ENCODE peak calls at places on chromosomes 1 and 21, in four cellular contexts. J, S, R and O are unnamed samples.

GRCh38 chr1:214500349-214501055 is 50.9 kb downstream of the PTPN14 start:
- DNase-seq in J (no peak), S (no peak), R (no peak), O (no peak)

GRCh38 chr1:248144513-248145198 is at the start of gene OR2M5:
- DNase-seq in J (no peak), S (no peak), R (no peak), O (no peak)

GRCh38 chr1:12436817-12437599 is 181.0 kb downstream of the DHRS3 start:
- DNase-seq in J (no peak), S (no peak), R (no peak), O (no peak)

GRCh38 chr1:185360714-185361113 is 43.7 kb upstream of the IVNS1ABP start:
- DNase-seq in J (no peak), S (no peak), R (no peak), O (no peak)

GRCh38 chr1:192485692-192486436 is 89.7 kb upstream of the RGS1 start:
- DNase-seq in J (peak; percentile 47), S (peak; percentile 75), R (no peak), O (no peak)

GRCh38 chr1:169466259-169467230 is 19.2 kb downstream of the SLC19A2 start:
- DNase-seq in J (no peak), S (no peak), R (no peak), O (no peak)

GRCh38 chr1:178490136-178490535 is 6.6 kb downstream of the CLEC20A start:
- DNase-seq in J (no peak), S (no peak), R (no peak), O (no peak)

GRCh38 chr1:171636141-171636540 is 14.1 kb downstream of the MYOCOS start:
- DNase-seq in J (no peak), S (no peak), R (no peak), O (no peak)

GRCh38 chr1:229863651-229864545 is 203.1 kb upstream of the GALNT2 start:
- DNase-seq in J (no peak), S (no peak), R (no peak), O (no peak)

GRCh38 chr21:46021978-46022544 is 40.5 kb downstream of the COL6A1 start:
- DNase-seq in J (no peak), S (peak; percentile 25), R (no peak), O (no peak)
- H3K4me3 ChIP-seq in J (no peak overlapping the region), S (no peak overlapping the region), R (no peak overlapping the region), O (no peak overlapping the region)

DNA sequence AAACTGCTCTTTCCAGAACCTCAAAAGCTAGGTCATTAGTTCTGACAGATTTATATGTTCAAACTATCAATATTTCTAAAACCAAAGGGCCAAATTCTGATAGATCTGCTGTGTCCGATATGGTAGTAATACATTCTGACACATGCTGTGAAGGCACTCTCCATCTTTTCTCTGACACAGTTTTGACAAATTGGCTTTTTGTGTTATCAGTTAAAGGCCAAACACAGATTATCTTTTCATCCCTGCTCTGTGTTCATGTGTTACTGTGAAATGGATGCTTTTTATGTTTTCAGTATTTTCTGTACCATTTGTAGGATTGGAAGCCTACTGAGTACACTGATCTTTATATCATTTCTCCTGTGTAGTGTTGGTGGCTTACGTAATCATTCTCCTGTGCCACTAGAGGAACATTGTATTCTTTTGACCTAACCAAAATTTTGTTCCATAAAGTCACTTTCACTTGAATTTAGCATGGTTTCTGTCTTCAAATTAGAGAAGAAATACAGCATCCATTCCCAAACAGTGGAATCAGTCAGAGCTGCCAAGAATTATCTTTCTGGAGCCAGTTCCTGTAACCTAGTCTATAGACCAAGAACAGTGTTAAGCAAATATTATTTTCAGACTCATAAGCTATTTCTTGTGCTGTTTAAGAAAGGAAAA is 137.2 kb downstream of the ADGRL2 start:
- DNase-seq in J (no peak), S (no peak), R (no peak), O (no peak)
- H3K4me3 ChIP-seq in J (no peak overlapping the region), S (no peak overlapping the region), R (no peak overlapping the region), O (no peak overlapping the region)

GRCh38 chr1:86787626-86788025 is 83.2 kb downstream of the SH3GLB1 start:
- DNase-seq in J (no peak), S (no peak), R (no peak), O (no peak)

DNA sequence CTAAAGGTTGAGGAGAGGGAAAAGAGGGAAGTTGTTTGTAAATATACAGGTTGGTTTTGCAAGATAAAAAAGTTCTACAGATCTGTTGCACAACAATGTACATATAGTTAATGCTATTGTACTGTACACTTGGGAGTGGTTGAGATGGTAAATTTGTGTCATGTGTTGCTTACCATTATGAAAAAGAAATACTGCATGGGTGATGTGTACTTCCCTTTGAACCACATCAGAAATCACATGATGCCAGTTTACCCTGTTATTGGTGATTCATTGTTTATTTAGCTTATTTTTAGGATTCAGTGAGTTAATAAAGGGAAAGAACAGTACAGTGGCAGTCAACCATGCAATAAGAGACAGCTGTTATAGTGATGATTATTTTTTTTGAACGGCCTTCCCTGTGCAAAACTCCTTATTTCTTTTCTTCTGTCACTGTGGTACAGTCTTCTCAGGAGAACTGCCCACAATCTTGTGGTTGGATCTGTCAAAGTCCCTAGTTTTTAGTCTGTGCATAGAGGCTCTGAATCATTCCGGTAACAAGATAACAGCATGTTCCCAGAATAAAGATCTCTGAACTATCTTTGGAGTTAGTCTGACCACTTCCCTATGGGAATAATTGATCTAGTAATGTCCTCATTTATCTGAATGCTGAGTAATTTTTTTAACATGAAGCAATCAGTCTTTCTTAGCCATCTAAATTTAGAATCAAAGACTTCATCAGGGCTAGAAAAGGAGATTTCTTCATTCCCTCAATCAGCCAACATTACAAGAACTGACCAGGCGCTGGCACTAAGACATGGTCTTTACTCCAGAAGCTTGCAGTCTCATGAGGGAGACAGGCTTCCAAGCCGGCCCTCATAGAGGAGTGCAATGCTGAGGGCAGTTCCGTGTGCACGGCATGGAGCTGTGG is 84.2 kb downstream of the SH3GLB1 start:
- DNase-seq in J (peak; percentile 49), S (no peak), R (no peak), O (no peak)
- H3K4me3 ChIP-seq in J (no peak overlapping the region), S (no peak overlapping the region), R (no peak overlapping the region), O (no peak overlapping the region)

DNA sequence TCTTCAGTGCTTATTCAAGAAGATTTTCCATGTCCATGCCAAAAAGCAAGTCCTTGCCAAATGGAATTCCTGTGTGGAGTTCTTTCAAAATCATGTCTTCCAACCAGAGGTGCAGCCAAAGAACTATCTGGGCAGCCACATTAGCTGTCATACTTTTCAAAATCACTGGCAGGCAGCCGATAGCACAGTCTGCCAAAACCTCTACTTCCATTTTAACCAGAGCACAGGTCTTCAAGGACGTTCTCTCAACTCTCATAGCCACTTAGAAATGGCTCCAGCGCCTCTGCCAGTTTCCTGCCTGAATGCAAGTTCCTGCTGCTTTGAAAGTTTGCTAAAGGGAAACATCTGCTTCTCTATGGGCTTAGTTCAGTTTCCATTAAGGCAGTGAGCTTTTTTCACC is 975.7 kb upstream of the ADGRL4 start:
- DNase-seq in J (peak; percentile 59), S (no peak), R (no peak), O (no peak)
- H3K4me3 ChIP-seq in J (no peak overlapping the region), S (no peak overlapping the region), R (no peak overlapping the region), O (no peak overlapping the region)

GRCh38 chr1:32250893-32251716 is at the start of gene LCK:
- DNase-seq in J (no peak), S (no peak), R (no peak), O (peak; percentile 86)
- H3K4me3 ChIP-seq in J (peak within 1 kb of the TSS; percentile 41), S (peak within 1 kb of the TSS; percentile 19), R (peak within 1 kb of the TSS; percentile 63), O (peak within 1 kb of the TSS; percentile 60)